ENCODE peak calls at places on chromosomes 12 and 14, in six cellular contexts. Z is aorta, A is breast epithelium, Q is right lobe of liver, O is foreskin fibroblast, D is stomach. G is an unnamed sample.

GRCh38 chr14:64727551-64728071 is 23.4 kb downstream of the PLEKHG3 start:
- DNase-seq in Z (peak; percentile 56), A (no peak), Q (peak; percentile 22), O (no peak), D (no peak), G (no peak)

GRCh38 chr12:80268924-80269749 is 169.8 kb downstream of the OTOGL start:
- DNase-seq in Z (no peak), A (no peak), Q (no peak), O (peak; percentile 86), D (no peak), G (no peak)

GRCh38 chr14:61511558-61511924 is 183.8 kb upstream of the HIF1A start:
- DNase-seq in Z (no peak), A (no peak), Q (no peak), O (no peak), D (no peak), G (peak; percentile 52)

GRCh38 chr12:20596036-20596435 is 99.1 kb upstream of the SLCO1C1 start:
- DNase-seq in Z (no peak), A (no peak), Q (no peak), O (peak; percentile 8), D (no peak), G (no peak)

GRCh38 chr12:662541-663292 is 528 bp downstream of the NINJ2 start:
- DNase-seq in Z (no peak), A (no peak), Q (no peak), O (peak; percentile 24), D (no peak), G (no peak)

GRCh38 chr14:98945611-98946570 is 326.1 kb downstream of the BCL11B start:
- DNase-seq in Z (no peak), A (no peak), Q (no peak), O (no peak), D (no peak), G (no peak)

GRCh38 chr12:52310622-52311281 is 10.4 kb downstream of the KRT83 start:
- DNase-seq in Z (no peak), A (no peak), Q (no peak), O (no peak), D (no peak), G (no peak)

GRCh38 chr14:23633160-23633701 is 2.9 kb upstream of the DHRS2 start:
- DNase-seq in Z (no peak), A (no peak), Q (no peak), O (peak; percentile 15), D (no peak), G (no peak)

GRCh38 chr12:12365931-12366431 is 9.1 kb downstream of the BORCS5 start:
- DNase-seq in Z (no peak), A (no peak), Q (no peak), O (peak; percentile 16), D (no peak), G (no peak)

GRCh38 chr12:18165889-18166288 is 75.9 kb upstream of the RERGL start:
- DNase-seq in Z (no peak), A (no peak), Q (no peak), O (no peak), D (no peak), G (no peak)

GRCh38 chr14:99522457-99522891 is 41.3 kb downstream of the CCNK start:
- DNase-seq in Z (no peak), A (no peak), Q (peak; percentile 25), O (peak; percentile 63), D (no peak), G (peak; percentile 44)

GRCh38 chr12:126385785-126386184 is 1320.5 kb downstream of the AACS start:
- DNase-seq in Z (no peak), A (no peak), Q (no peak), O (peak; percentile 71), D (no peak), G (no peak)

GRCh38 chr12:79766705-79767464 is 76.1 kb upstream of the PAWR start:
- DNase-seq in Z (no peak), A (no peak), Q (no peak), O (no peak), D (no peak), G (no peak)

GRCh38 chr14:37201724-37202123 is 4.0 kb downstream of the MIPOL1 start:
- DNase-seq in Z (no peak), A (no peak), Q (no peak), O (no peak), D (no peak), G (no peak)

GRCh38 chr14:105316563-105316941 is 2.0 kb downstream of the PACS2 start:
- DNase-seq in Z (no peak), A (no peak), Q (no peak), O (no peak), D (no peak), G (no peak)

GRCh38 chr12:1533205-1533601 is 61.2 kb downstream of the FBXL14 start:
- DNase-seq in Z (no peak), A (no peak), Q (no peak), O (peak; percentile 63), D (no peak), G (no peak)

GRCh38 chr12:15830538-15830937 is 41.4 kb upstream of the EPS8 start:
- DNase-seq in Z (no peak), A (no peak), Q (no peak), O (peak; percentile 49), D (no peak), G (no peak)

GRCh38 chr12:132566551-132567131 is 43.7 kb downstream of the LRCOL1 start:
- DNase-seq in Z (no peak), A (no peak), Q (no peak), O (no peak), D (no peak), G (no peak)

GRCh38 chr14:58699656-58700055 is 61.9 kb downstream of the DACT1 start:
- DNase-seq in Z (no peak), A (no peak), Q (no peak), O (peak; percentile 55), D (no peak), G (no peak)

GRCh38 chr14:32669416-32669815 is 269.3 kb upstream of the NPAS3 start:
- DNase-seq in Z (no peak), A (no peak), Q (no peak), O (peak; percentile 37), D (no peak), G (no peak)

GRCh38 chr12:29306682-29307081 is 74.3 kb downstream of the ERGIC2 start:
- DNase-seq in Z (no peak), A (no peak), Q (no peak), O (no peak), D (no peak), G (no peak)

GRCh38 chr14:90781344-90781761 is 34.9 kb downstream of the TTC7B start:
- DNase-seq in Z (no peak), A (no peak), Q (no peak), O (peak; percentile 73), D (no peak), G (no peak)

GRCh38 chr14:21072781-21073339 is 2.8 kb downstream of the ARHGEF40 start:
- DNase-seq in Z (no peak), A (no peak), Q (no peak), O (no peak), D (peak; percentile 84), G (no peak)

GRCh38 chr12:46963977-46964376 is 115.4 kb upstream of the PCED1B start:
- DNase-seq in Z (no peak), A (no peak), Q (no peak), O (peak; percentile 80), D (no peak), G (no peak)

GRCh38 chr14:79663453-79663852 is 547.9 kb downstream of the DIO2 start:
- DNase-seq in Z (no peak), A (no peak), Q (no peak), O (no peak), D (no peak), G (no peak)

DNA sequence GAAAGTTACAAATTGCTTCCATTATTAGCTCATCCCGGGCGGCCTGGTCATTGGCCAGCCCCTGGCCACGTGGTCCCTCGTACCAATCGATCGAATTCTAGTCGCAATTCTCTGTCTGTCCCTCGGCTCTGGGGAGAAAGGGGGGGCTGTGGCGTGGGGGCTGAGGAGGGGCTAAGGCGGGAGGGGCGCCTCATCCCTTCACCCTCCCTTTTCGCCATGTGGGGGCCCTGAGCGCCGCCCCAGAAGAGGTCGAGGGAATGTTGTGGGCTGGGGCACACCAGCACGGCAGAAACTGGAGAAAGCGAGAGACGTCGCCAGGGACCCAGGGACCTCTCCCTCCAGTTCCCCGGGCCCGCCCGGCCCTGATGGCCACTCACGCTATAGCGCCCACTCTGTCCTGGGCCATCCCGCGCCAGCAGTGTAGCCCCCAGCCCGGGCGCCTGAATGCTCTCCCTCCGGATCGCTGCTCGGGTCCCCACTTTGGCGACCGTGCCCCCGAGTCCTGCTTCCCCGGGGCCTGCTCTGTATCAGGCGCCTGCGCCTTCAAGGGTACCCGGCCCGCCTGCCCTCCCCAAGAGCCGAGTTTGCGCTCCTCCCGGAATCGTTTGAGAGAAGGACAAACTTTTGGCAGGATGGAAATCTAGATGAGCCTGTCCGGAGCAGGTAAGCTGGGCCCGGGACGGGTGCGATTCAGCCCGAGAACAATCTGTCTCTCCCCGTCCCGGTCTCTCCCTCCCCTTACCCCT is 62.7 kb downstream of the SMUG1 start:
- DNase-seq in Z (peak; percentile 66), A (no peak), Q (peak; percentile 27), O (peak; percentile 74), D (peak; percentile 75), G (no peak)
- H3K4me3 ChIP-seq in Z (peak overlapping the region; percentile 76), A (peak overlapping the region; percentile 95), Q (peak overlapping the region; percentile 32), O (peak overlapping the region; percentile 86), D (peak overlapping the region; percentile 79), G (peak overlapping the region; percentile 59)

DNA sequence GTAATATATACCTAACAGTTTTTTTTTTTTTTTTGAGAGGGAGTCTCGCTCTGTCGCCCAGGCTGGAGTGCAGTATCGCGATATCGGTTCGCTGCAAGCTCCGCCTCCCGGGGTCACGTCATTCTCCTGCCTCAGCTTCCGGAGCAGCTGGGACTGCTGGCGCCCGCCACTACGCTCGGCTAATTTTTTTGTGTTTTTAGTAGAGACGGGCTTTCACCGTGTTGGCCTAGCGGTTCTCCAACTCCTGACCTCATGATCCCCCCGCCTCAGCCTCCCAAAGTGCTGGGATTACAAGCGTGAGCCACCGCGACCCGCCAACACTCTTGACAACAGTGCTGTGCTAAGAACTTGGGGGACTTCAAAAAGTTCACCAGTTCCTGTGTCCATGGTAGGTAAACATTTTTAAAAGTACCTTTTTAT is 63.5 kb downstream of the FOXG1 start:
- DNase-seq in Z (no peak), A (no peak), Q (no peak), O (no peak), D (no peak), G (no peak)
- H3K4me3 ChIP-seq in Z (no peak overlapping the region), A (no peak overlapping the region), Q (no peak overlapping the region), O (no peak overlapping the region), D (no peak overlapping the region), G (no peak overlapping the region)

DNA sequence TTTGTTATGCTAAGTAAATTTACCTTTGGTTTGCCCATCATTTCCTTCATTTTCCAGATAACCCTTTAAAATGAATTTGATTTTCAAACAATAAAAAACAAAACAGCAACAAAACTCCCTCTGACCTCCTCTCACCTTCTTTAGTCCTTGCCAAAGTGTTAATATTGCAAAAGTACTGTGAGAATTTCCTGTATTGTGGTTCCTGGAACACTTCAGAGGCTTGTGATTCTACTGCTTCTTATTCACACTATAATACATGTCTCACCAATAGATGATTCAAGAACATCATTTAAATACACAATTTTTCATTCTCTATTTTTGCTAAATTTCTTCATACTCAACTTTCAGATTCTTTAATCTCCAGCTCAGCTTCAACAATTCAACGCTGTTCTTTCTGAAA is at the start of gene KLRD1:
- DNase-seq in Z (no peak), A (no peak), Q (no peak), O (no peak), D (no peak), G (no peak)
- H3K4me3 ChIP-seq in Z (no peak within 1 kb of the TSS), A (no peak within 1 kb of the TSS), Q (no peak within 1 kb of the TSS), O (no peak within 1 kb of the TSS), D (no peak within 1 kb of the TSS), G (no peak within 1 kb of the TSS)

DNA sequence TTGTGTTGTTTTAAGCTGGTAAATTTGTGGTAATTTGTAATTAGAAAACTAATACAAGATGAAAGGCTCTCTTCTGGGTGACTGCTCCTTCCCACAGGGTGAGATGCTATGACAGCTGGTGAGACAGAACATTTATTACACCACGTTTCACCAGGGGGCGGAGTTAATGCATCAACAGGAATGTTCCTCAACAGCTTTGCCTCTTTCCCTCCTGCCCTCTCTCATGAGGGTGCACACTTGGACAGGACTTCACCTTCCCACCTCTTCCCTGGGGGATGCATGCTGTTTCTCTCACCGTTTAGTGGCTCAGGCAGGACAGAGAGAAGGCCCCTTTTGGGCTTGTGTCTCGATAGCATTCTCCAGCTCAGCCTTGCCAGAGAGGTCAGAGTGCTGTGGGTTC is 13.4 kb upstream of the PPP1R1A start:
- DNase-seq in Z (no peak), A (no peak), Q (no peak), O (peak; percentile 39), D (no peak), G (no peak)
- H3K4me3 ChIP-seq in Z (no peak overlapping the region), A (no peak overlapping the region), Q (no peak overlapping the region), O (no peak overlapping the region), D (no peak overlapping the region), G (no peak overlapping the region)